ENCODE peak calls at places on chromosome 12, in seven cellular contexts. F, S, O, K, D, L and P are unnamed samples.

GRCh38 chr12:68317047-68317667 is 15.0 kb downstream of the MDM1 start:
- DNase-seq in F (peak; percentile 37), S (peak; percentile 16), O (peak; percentile 54), K (peak; percentile 62), D (no peak), L (peak; percentile 42), P (no peak)

GRCh38 chr12:2163172-2163927 is 110.6 kb downstream of the CACNA1C start:
- DNase-seq in F (no peak), S (no peak), O (peak; percentile 72), K (peak; percentile 38), D (no peak), L (no peak), P (peak; percentile 64)

GRCh38 chr12:118103601-118104382 is at the start of gene VSIG10:
- DNase-seq in F (peak; percentile 20), S (no peak), O (peak; percentile 46), K (peak; percentile 80), D (peak; percentile 3), L (peak; percentile 50), P (peak; percentile 89)

GRCh38 chr12:68119724-68120211 is 39.8 kb downstream of the IFNG start:
- DNase-seq in F (peak; percentile 89), S (peak; percentile 2), O (peak; percentile 5), K (no peak), D (peak; percentile 27), L (no peak), P (no peak)

GRCh38 chr12:55626154-55626553 is 10.5 kb upstream of the OR10P1 start:
- DNase-seq in F (no peak), S (no peak), O (no peak), K (no peak), D (no peak), L (no peak), P (no peak)

GRCh38 chr12:108765289-108765764 is 34.0 kb upstream of the CORO1C start:
- DNase-seq in F (no peak), S (no peak), O (no peak), K (no peak), D (no peak), L (no peak), P (no peak)

GRCh38 chr12:111211910-111212757 is 156.8 kb downstream of the PHETA1 start:
- DNase-seq in F (no peak), S (no peak), O (no peak), K (peak; percentile 3), D (no peak), L (no peak), P (no peak)

GRCh38 chr12:80056845-80057244 is 42.5 kb upstream of the OTOGL start:
- DNase-seq in F (no peak), S (no peak), O (no peak), K (peak; percentile 51), D (no peak), L (no peak), P (no peak)

GRCh38 chr12:88960213-88960878 is 380.1 kb upstream of the KITLG start:
- DNase-seq in F (no peak), S (no peak), O (peak; percentile 59), K (peak; percentile 60), D (no peak), L (peak; percentile 41), P (no peak)

GRCh38 chr12:101777476-101777875 is 38.2 kb upstream of the SYCP3 start:
- DNase-seq in F (no peak), S (no peak), O (no peak), K (no peak), D (no peak), L (no peak), P (no peak)

GRCh38 chr12:19375888-19376287 is 63.4 kb upstream of the AEBP2 start:
- DNase-seq in F (no peak), S (no peak), O (no peak), K (no peak), D (no peak), L (no peak), P (no peak)

GRCh38 chr12:132460571-132460970 is 29.4 kb upstream of the FBRSL1 start:
- DNase-seq in F (peak; percentile 39), S (no peak), O (no peak), K (no peak), D (no peak), L (no peak), P (peak; percentile 11)

GRCh38 chr12:77354766-77355362 is 289.5 kb upstream of the E2F7 start:
- DNase-seq in F (no peak), S (no peak), O (peak; percentile 11), K (no peak), D (no peak), L (no peak), P (no peak)

GRCh38 chr12:46722737-46723136 is 103.1 kb downstream of the SLC38A4 start:
- DNase-seq in F (no peak), S (no peak), O (peak; percentile 57), K (peak; percentile 18), D (no peak), L (no peak), P (no peak)

GRCh38 chr12:50723870-50724269 is 40.0 kb upstream of the ATF1 start:
- DNase-seq in F (no peak), S (no peak), O (no peak), K (no peak), D (no peak), L (no peak), P (no peak)

GRCh38 chr12:93297032-93297431 is 80.7 kb upstream of the NUDT4 start:
- DNase-seq in F (no peak), S (no peak), O (no peak), K (no peak), D (no peak), L (no peak), P (no peak)

GRCh38 chr12:116370886-116371580 is 93.5 kb upstream of the MED13L start:
- DNase-seq in F (no peak), S (no peak), O (no peak), K (peak; percentile 94), D (no peak), L (no peak), P (no peak)

GRCh38 chr12:10048531-10048930 is 18.0 kb downstream of the CLEC9A start:
- DNase-seq in F (no peak), S (no peak), O (no peak), K (no peak), D (no peak), L (no peak), P (no peak)

GRCh38 chr12:126389215-126389841 is 1324.1 kb downstream of the AACS start:
- DNase-seq in F (no peak), S (no peak), O (peak; percentile 10), K (peak; percentile 43), D (no peak), L (peak; percentile 23), P (no peak)